ENCODE peak calls at places on chromosomes 13 and 19, in nine cellular contexts. O is transverse colon, A is upper lobe of left lung, D is spleen, K is GM12878, U is HCT116, I is H1, C is suprapubic skin, N is K562. J is an unnamed sample.

GRCh38 chr19:18648971-18649310 is 12.1 kb downstream of the KLHL26 start:
- DNase-seq in O (no peak), A (no peak), D (no peak), K (no peak), U (no peak), I (no peak), C (no peak), N (no peak), J (no peak)

GRCh38 chr13:30616927-30617314 is 799 bp upstream of the USPL1 start:
- DNase-seq in O (peak; percentile 71), A (peak; percentile 80), D (no peak), K (peak; percentile 61), U (peak; percentile 78), I (peak; percentile 17), C (peak; percentile 82), N (peak; percentile 82), J (peak; percentile 88)

GRCh38 chr13:36859259-36859658 is 40.2 kb downstream of the RFXAP start:
- DNase-seq in O (no peak), A (no peak), D (no peak), K (no peak), U (no peak), I (no peak), C (no peak), N (no peak), J (no peak)

GRCh38 chr19:39613597-39613996 is 11.3 kb downstream of the LGALS13 start:
- DNase-seq in O (no peak), A (no peak), D (no peak), K (no peak), U (no peak), I (no peak), C (no peak), N (no peak), J (no peak)

GRCh38 chr13:39955560-39955959 is 300.1 kb downstream of the COG6 start:
- DNase-seq in O (no peak), A (no peak), D (no peak), K (no peak), U (no peak), I (no peak), C (no peak), N (no peak), J (no peak)

GRCh38 chr13:23504188-23504587 is 66.0 kb upstream of the TNFRSF19 start:
- DNase-seq in O (no peak), A (no peak), D (no peak), K (no peak), U (no peak), I (no peak), C (no peak), N (no peak), J (no peak)

GRCh38 chr19:47796785-47797184 is 7.6 kb downstream of the TPRX1 start:
- DNase-seq in O (no peak), A (no peak), D (no peak), K (no peak), U (no peak), I (no peak), C (no peak), N (no peak), J (no peak)

GRCh38 chr13:65595881-65596280 is 1634.3 kb downstream of the PCDH9 start:
- DNase-seq in O (no peak), A (no peak), D (no peak), K (no peak), U (no peak), I (no peak), C (no peak), N (no peak), J (no peak)

GRCh38 chr19:29623726-29624488 is 17.8 kb downstream of the POP4 start:
- DNase-seq in O (peak; percentile 25), A (no peak), D (peak; percentile 79), K (no peak), U (no peak), I (no peak), C (no peak), N (peak; percentile 57), J (no peak)

GRCh38 chr19:46571495-46571894 is 29.6 kb upstream of the CALM3 start:
- DNase-seq in O (no peak), A (no peak), D (no peak), K (no peak), U (peak; percentile 46), I (peak; percentile 44), C (no peak), N (peak; percentile 69), J (no peak)

GRCh38 chr19:29696045-29696682 is 18.9 kb downstream of the C19orf12 start:
- DNase-seq in O (no peak), A (no peak), D (peak; percentile 51), K (no peak), U (no peak), I (no peak), C (no peak), N (no peak), J (no peak)

GRCh38 chr13:24679686-24680085 is 522 bp upstream of the ATP12A start:
- DNase-seq in O (no peak), A (no peak), D (no peak), K (no peak), U (no peak), I (no peak), C (no peak), N (no peak), J (no peak)

GRCh38 chr19:17846146-17846545 is 1.6 kb downstream of the JAK3 start:
- DNase-seq in O (peak; percentile 23), A (no peak), D (peak; percentile 74), K (peak; percentile 19), U (no peak), I (no peak), C (no peak), N (no peak), J (no peak)

GRCh38 chr19:17993076-17993813 is 14.7 kb upstream of the ARRDC2 start:
- DNase-seq in O (no peak), A (no peak), D (no peak), K (no peak), U (no peak), I (no peak), C (no peak), N (no peak), J (no peak)

GRCh38 chr13:77698211-77699058 is 948 bp downstream of the SLAIN1 start:
- DNase-seq in O (peak; percentile 44), A (peak; percentile 34), D (peak; percentile 90), K (no peak), U (no peak), I (no peak), C (no peak), N (no peak), J (peak; percentile 62)

GRCh38 chr13:20702530-20702929 is 969 bp upstream of the IL17D start:
- DNase-seq in O (no peak), A (no peak), D (no peak), K (no peak), U (no peak), I (no peak), C (no peak), N (no peak), J (no peak)

GRCh38 chr19:15452111-15453047 is 2.6 kb upstream of the WIZ start:
- DNase-seq in O (peak; percentile 89), A (peak; percentile 86), D (peak; percentile 86), K (no peak), U (peak; percentile 91), I (peak; percentile 91), C (peak; percentile 92), N (peak; percentile 94), J (peak; percentile 96)
- TF ChIP-seq POLR2AphosphoS5 in O (peak; percentile 77), A (no peak), D (peak; percentile 81), K (no peak), U (peak; percentile 20), I (no peak), C (no peak), N (no peak), J (peak; percentile 81)

GRCh38 chr19:2053601-2054389 is 2.8 kb upstream of the MKNK2 start:
- DNase-seq in O (peak; percentile 63), A (peak; percentile 84), D (peak; percentile 89), K (no peak), U (no peak), I (no peak), C (peak; percentile 79), N (no peak), J (peak; percentile 93)
- TF ChIP-seq POLR2A in O (no peak), A (no peak), D (no peak), K (no peak), U (no peak), I (no peak), C (no peak), N (no peak), J (no peak)

GRCh38 chr13:79485451-79485850 is 4.5 kb downstream of the NDFIP2 start:
- DNase-seq in O (no peak), A (no peak), D (no peak), K (no peak), U (no peak), I (no peak), C (no peak), N (no peak), J (no peak)

GRCh38 chr13:79483302-79483701 is 2.3 kb downstream of the NDFIP2 start:
- DNase-seq in O (no peak), A (no peak), D (no peak), K (no peak), U (no peak), I (no peak), C (no peak), N (no peak), J (no peak)

GRCh38 chr13:79490326-79490725 is 9.4 kb downstream of the NDFIP2 start:
- DNase-seq in O (no peak), A (no peak), D (no peak), K (no peak), U (no peak), I (no peak), C (no peak), N (no peak), J (no peak)

GRCh38 chr13:79485014-79485441 is 4.1 kb downstream of the NDFIP2 start:
- DNase-seq in O (peak; percentile 56), A (peak; percentile 42), D (no peak), K (no peak), U (no peak), I (no peak), C (no peak), N (no peak), J (no peak)

DNA sequence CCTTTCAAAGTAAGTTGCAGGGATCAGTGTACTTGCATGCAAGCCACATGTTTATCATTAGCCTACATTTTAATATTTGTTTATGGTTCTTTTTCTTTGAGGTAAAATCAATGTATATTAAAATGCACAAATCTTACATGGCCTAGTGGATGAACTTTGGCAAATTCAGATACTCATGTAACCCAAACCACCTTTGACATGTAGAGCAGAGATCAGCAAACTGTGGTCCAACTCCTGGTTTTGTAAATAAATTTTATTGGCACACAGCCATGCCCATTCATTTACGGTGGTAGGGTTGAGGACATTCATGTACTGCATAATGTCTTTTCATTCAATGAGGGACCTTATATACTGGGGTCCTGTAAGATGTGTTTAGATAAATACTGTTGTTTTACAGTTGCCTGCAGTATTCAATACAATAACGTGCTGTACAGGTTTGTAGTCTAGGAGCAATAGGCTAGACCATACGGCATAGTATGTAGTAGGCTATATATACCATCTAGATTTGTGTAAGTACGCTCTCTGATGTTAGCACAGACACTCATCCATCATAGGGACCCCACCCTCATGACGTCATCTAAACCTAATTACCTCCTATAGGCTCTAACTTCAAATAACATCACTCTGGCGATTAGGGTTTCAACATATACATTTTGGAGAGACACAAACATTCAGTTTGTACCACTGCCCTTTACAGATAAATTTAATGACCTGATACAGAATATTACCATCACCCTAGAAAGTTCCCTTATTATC is 5.7 kb downstream of the NDFIP2 start:
- DNase-seq in O (no peak), A (no peak), D (no peak), K (no peak), U (no peak), I (no peak), C (no peak), N (no peak), J (no peak)
- H3K4me1 ChIP-seq in O (peaks cover 67% of the 10 kb centered on the region), A (peaks cover 36% of the 10 kb centered on the region), D (peaks cover 11% of the 10 kb centered on the region), K (peaks cover 4% of the 10 kb centered on the region), U (peaks cover 6% of the 10 kb centered on the region), I (peaks cover 5% of the 10 kb centered on the region), C (peaks cover 74% of the 10 kb centered on the region), N (no peaks in the 10 kb centered on the region), J (peaks cover 38% of the 10 kb centered on the region)

GRCh38 chr19:38251564-38252051 is 4.6 kb downstream of the PPP1R14A start:
- DNase-seq in O (no peak), A (no peak), D (no peak), K (no peak), U (no peak), I (no peak), C (no peak), N (no peak), J (peak; percentile 83)
- TF ChIP-seq POLR2AphosphoS5 in O (no peak), A (peak; percentile 26), D (peak; percentile 74), K (no peak), U (no peak), I (no peak), C (no peak), N (no peak), J (peak; percentile 79)

J was measured in sigmoid colon.